ENCODE peak calls at places on chromosomes 3 and 15, in eight cellular contexts. Z is activated CD4-positive, alpha-beta T cell treated with anti-CD3 and anti-CD28 coated beads, Interleukin-2, amount 10 ng/mL, durations not matched to agents 7 days and 5 days; J is lower lobe of right lung; M is H54; H is DND-41; U is AML-193; K is stimulated activated CD4-positive, alpha-beta T cell treated with anti-CD3 and anti-CD28 coated beads, Interleukin-12 subunit alpha, Interleukin-12 subunit beta, amount 100 ng/mL, for 4 hours; F is activated naive CD8-positive, alpha-beta T cell treated with anti-CD3 and anti-CD28 coated beads for 36 hours. E is an unnamed sample.
A peak's percentile ranks its signal among the peaks of the same experiment; 100 is the strongest.

GRCh38 chr3:94525039-94525438 is 462.2 kb downstream of the NSUN3 start:
- DNase-seq in Z (no peak), J (no peak), M (no peak), H (no peak), U (no peak), K (no peak), F (no peak), E (no peak)

GRCh38 chr3:146390967-146391366 is 78.4 kb downstream of the PLSCR2 start:
- DNase-seq in Z (no peak), J (no peak), M (no peak), H (no peak), U (no peak), K (no peak), F (no peak), E (no peak)

GRCh38 chr3:55622733-55623132 is 135.6 kb upstream of the WNT5A start:
- DNase-seq in Z (no peak), J (no peak), M (no peak), H (no peak), U (no peak), K (no peak), F (no peak), E (no peak)

GRCh38 chr15:100111103-100112060 is 230.4 kb downstream of the ADAMTS17 start:
- DNase-seq in Z (peak; percentile 27), J (no peak), M (peak; percentile 41), H (peak; percentile 21), U (peak; percentile 18), K (peak; percentile 31), F (peak; percentile 69), E (no peak)

GRCh38 chr15:101528917-101529299 is 39.4 kb upstream of the PCSK6 start:
- DNase-seq in Z (no peak), J (no peak), M (no peak), H (no peak), U (no peak), K (no peak), F (no peak), E (peak; percentile 73)

GRCh38 chr3:5731100-5731499 is 543.6 kb downstream of the EDEM1 start:
- DNase-seq in Z (no peak), J (no peak), M (no peak), H (no peak), U (peak; percentile 37), K (no peak), F (no peak), E (no peak)

GRCh38 chr3:114624047-114624445 is 330.2 kb downstream of the TIGIT start:
- DNase-seq in Z (no peak), J (no peak), M (no peak), H (no peak), U (no peak), K (no peak), F (no peak), E (peak; percentile 66)

GRCh38 chr3:157195965-157196364 is 36.0 kb upstream of the CCNL1 start:
- DNase-seq in Z (no peak), J (no peak), M (no peak), H (no peak), U (no peak), K (no peak), F (no peak), E (no peak)

GRCh38 chr15:72182673-72183072 is 14.9 kb downstream of the GRAMD2A start:
- DNase-seq in Z (no peak), J (no peak), M (no peak), H (no peak), U (peak; percentile 2), K (no peak), F (no peak), E (no peak)

GRCh38 chr3:53680026-53680425 is 166.2 kb downstream of the CHDH start:
- DNase-seq in Z (no peak), J (no peak), M (no peak), H (no peak), U (no peak), K (no peak), F (no peak), E (no peak)

E was measured in kidney.